ENCODE peak calls at places on chromosomes 3 and 15, in five cellular contexts. One of them, this sample, is unnamed.

GRCh38 chr3:56806407-56806806 is 4.7 kb upstream of the ARHGEF3 start:
- DNase-seq in stomach: no peak
- DNase-seq in tibial nerve: no peak
- DNase-seq in hepatocyte: peak; percentile 22
- DNase-seq in NT2/D1: no peak
- DNase-seq in this sample: no peak

GRCh38 chr15:69253156-69253555 is 45.6 kb upstream of the PAQR5 start:
- DNase-seq in stomach: no peak
- DNase-seq in tibial nerve: no peak
- DNase-seq in hepatocyte: peak; percentile 16
- DNase-seq in NT2/D1: no peak
- DNase-seq in this sample: no peak

GRCh38 chr3:90062631-90063200 is 955.3 kb downstream of the EPHA3 start:
- DNase-seq in stomach: no peak
- DNase-seq in tibial nerve: no peak
- DNase-seq in hepatocyte: no peak
- DNase-seq in NT2/D1: no peak
- DNase-seq in this sample: no peak

GRCh38 chr3:138946554-138947302 is at the start of the genes FOXL2 and FOXL2NB:
- DNase-seq in stomach: no peak
- DNase-seq in tibial nerve: no peak
- DNase-seq in hepatocyte: peak; percentile 47
- DNase-seq in NT2/D1: no peak
- DNase-seq in this sample: no peak

GRCh38 chr15:87758739-87759457 is 497.6 kb downstream of the NTRK3 start:
- DNase-seq in stomach: no peak
- DNase-seq in tibial nerve: no peak
- DNase-seq in hepatocyte: no peak
- DNase-seq in NT2/D1: no peak
- DNase-seq in this sample: no peak

GRCh38 chr3:877001-877400 is 215.8 kb upstream of the CNTN6 start:
- DNase-seq in stomach: no peak
- DNase-seq in tibial nerve: no peak
- DNase-seq in hepatocyte: no peak
- DNase-seq in NT2/D1: no peak
- DNase-seq in this sample: no peak

GRCh38 chr3:130946876-130947275 is 53.0 kb downstream of the ATP2C1 start:
- DNase-seq in stomach: no peak
- DNase-seq in tibial nerve: no peak
- DNase-seq in hepatocyte: no peak
- DNase-seq in NT2/D1: no peak
- DNase-seq in this sample: no peak

GRCh38 chr3:138180375-138181029 is 5.8 kb upstream of the DBR1 start:
- DNase-seq in stomach: no peak
- DNase-seq in tibial nerve: no peak
- DNase-seq in hepatocyte: peak; percentile 60
- DNase-seq in NT2/D1: no peak
- DNase-seq in this sample: peak; percentile 66

GRCh38 chr15:30917675-30918074 is 14.0 kb downstream of the FAN1 start:
- DNase-seq in stomach: no peak
- DNase-seq in tibial nerve: no peak
- DNase-seq in hepatocyte: no peak
- DNase-seq in NT2/D1: no peak
- DNase-seq in this sample: no peak
- H3K4me1 ChIP-seq in stomach: peaks cover 14% of the 10 kb centered on the region
- H3K4me1 ChIP-seq in tibial nerve: peaks cover 18% of the 10 kb centered on the region
- H3K4me1 ChIP-seq in hepatocyte: peaks cover 2% of the 10 kb centered on the region
- H3K4me1 ChIP-seq in NT2/D1: peaks cover 5% of the 10 kb centered on the region
- H3K4me1 ChIP-seq in this sample: no peaks in the 10 kb centered on the region

GRCh38 chr3:132404276-132404675 is 13.0 kb upstream of the DNAJC13 start:
- DNase-seq in stomach: no peak
- DNase-seq in tibial nerve: no peak
- DNase-seq in hepatocyte: no peak
- DNase-seq in NT2/D1: no peak
- DNase-seq in this sample: no peak

GRCh38 chr3:132406587-132406986 is 10.7 kb upstream of the DNAJC13 start:
- DNase-seq in stomach: no peak
- DNase-seq in tibial nerve: no peak
- DNase-seq in hepatocyte: no peak
- DNase-seq in NT2/D1: no peak
- DNase-seq in this sample: no peak

GRCh38 chr3:132407025-132407424 is 10.3 kb upstream of the DNAJC13 start:
- DNase-seq in stomach: no peak
- DNase-seq in tibial nerve: no peak
- DNase-seq in hepatocyte: no peak
- DNase-seq in NT2/D1: no peak
- DNase-seq in this sample: no peak

GRCh38 chr3:132405188-132405587 is 12.1 kb upstream of the DNAJC13 start:
- DNase-seq in stomach: no peak
- DNase-seq in tibial nerve: no peak
- DNase-seq in hepatocyte: no peak
- DNase-seq in NT2/D1: no peak
- DNase-seq in this sample: no peak

GRCh38 chr3:132405609-132406299 is 11.5 kb upstream of the DNAJC13 start:
- DNase-seq in stomach: no peak
- DNase-seq in tibial nerve: no peak
- DNase-seq in hepatocyte: no peak
- DNase-seq in NT2/D1: no peak
- DNase-seq in this sample: no peak
- H3K4me3 ChIP-seq in stomach: no peak overlapping the region
- H3K4me3 ChIP-seq in tibial nerve: no peak overlapping the region
- H3K4me3 ChIP-seq in hepatocyte: no peak overlapping the region
- H3K4me3 ChIP-seq in NT2/D1: no peak overlapping the region
- H3K4me3 ChIP-seq in this sample: no peak overlapping the region

DNA sequence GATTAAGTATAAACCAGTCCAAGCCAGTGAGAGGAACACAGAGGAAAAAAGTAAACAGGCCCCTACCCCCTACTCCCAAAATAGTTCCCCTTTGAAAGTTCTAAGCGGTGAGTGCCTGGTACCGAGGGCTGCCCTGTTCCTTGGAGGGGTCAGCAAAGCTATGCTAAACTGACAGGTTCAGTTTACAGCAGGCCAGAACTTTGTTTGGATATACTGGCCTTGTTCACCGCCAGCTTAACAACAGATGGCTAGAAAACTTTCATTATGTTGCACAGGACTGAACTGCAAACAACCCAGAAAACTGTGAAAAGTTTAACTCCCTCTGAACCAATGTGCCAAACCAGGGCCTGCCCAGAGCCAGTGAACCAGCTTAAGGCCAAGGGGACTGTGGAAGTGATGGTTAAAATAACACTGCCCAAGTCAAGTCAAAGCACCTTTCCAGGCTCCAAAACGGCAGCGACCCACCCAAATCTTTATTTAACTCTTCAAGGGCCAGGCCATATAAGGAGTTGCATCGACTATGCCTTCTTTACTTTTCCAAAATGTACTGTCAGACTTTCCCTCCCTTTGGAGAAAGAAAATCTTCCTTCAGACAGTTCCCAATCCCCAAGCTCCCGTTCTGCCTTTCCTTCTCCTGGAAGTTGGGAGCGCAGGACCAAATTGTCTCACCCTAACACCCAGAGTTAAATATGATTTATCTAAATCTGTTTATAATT is 448.0 kb downstream of the FOXP1 start:
- DNase-seq in stomach: peak; percentile 72
- DNase-seq in tibial nerve: no peak
- DNase-seq in hepatocyte: no peak
- DNase-seq in NT2/D1: no peak
- DNase-seq in this sample: no peak
- H3K4me1 ChIP-seq in stomach: peaks cover 81% of the 10 kb centered on the region
- H3K4me1 ChIP-seq in tibial nerve: peaks cover 55% of the 10 kb centered on the region
- H3K4me1 ChIP-seq in hepatocyte: peaks cover 51% of the 10 kb centered on the region
- H3K4me1 ChIP-seq in NT2/D1: no peaks in the 10 kb centered on the region
- H3K4me1 ChIP-seq in this sample: peaks cover 27% of the 10 kb centered on the region

DNA sequence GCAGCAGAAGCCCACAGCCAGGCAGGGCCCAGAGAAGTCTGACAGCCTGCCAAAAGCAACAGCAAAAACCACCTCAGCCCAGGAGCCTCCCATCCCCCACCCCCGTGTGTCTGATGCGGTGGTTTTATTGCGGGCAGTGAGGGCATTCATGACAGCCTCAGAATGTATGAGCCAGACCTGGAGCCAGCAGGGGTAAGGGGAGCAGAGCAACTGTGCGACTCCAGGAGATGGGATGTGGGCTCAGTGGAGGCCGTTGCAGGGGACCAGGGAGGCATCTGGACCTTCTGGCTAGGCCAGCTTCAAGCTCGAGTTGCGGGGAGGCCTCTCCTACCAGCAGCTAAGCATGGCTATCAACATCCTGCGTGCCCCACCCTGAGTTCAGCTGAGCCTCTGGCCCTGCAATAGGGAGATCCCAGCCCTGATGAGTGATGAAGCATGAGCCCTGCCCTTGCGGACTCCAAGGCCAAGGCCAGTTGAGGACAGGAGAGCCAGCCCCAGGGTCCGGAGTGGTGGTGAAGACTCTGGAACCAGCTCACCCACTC is 52.5 kb downstream of the CYP11A1 start:
- DNase-seq in stomach: no peak
- DNase-seq in tibial nerve: no peak
- DNase-seq in hepatocyte: no peak
- DNase-seq in NT2/D1: no peak
- DNase-seq in this sample: no peak
- H3K4me3 ChIP-seq in stomach: no peak overlapping the region
- H3K4me3 ChIP-seq in tibial nerve: no peak overlapping the region
- H3K4me3 ChIP-seq in hepatocyte: no peak overlapping the region
- H3K4me3 ChIP-seq in NT2/D1: no peak overlapping the region
- H3K4me3 ChIP-seq in this sample: no peak overlapping the region

DNA sequence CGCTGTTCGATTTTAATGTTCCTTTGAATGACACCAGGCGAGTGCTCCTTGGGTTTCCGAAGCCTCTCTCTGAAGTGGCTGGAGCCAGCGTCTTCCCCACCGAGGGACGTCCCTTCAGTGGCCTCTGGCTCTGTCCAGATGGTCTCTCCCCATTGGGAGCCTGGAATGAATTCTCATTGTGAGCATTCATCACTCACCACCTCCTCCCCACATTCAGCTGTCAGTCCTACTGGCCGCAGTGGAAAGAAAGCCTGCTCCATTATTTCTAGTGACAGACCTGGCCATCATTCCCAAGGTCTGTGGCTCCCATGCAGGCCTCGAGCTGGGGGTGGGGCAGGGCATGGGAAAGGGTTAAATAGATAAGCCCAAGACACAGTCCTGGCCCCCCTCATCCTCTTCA is 35.2 kb downstream of the ZNF710 start:
- DNase-seq in stomach: no peak
- DNase-seq in tibial nerve: no peak
- DNase-seq in hepatocyte: no peak
- DNase-seq in NT2/D1: no peak
- DNase-seq in this sample: no peak
- H3K4me1 ChIP-seq in stomach: peaks cover 96% of the 10 kb centered on the region
- H3K4me1 ChIP-seq in tibial nerve: peaks cover 75% of the 10 kb centered on the region
- H3K4me1 ChIP-seq in hepatocyte: peaks cover 52% of the 10 kb centered on the region
- H3K4me1 ChIP-seq in NT2/D1: peaks cover 24% of the 10 kb centered on the region
- H3K4me1 ChIP-seq in this sample: peaks cover 28% of the 10 kb centered on the region

This sample was measured in small intestine.